ENCODE peak calls at places on chromosomes 4 and X, in nine cellular contexts. H is glutamatergic neuron, I is RWPE1, N is cardiac muscle cell, T is astrocyte of the spinal cord, Z is cardiac fibroblast, A is AG10803, K is WTC11, G is endodermal cell. V is an unnamed sample.

GRCh38 chr4:168859888-168860694 is 150.0 kb downstream of the CBR4 start:
- DNase-seq in H (no peak), I (no peak), N (no peak), T (no peak), Z (no peak), A (no peak), K (no peak), G (no peak), V (peak)

GRCh38 chrX:132986556-132986955 is 28.1 kb upstream of the HS6ST2 start:
- DNase-seq in H (no peak), I (no peak), N (no peak), T (no peak), Z (no peak), A (no peak), K (no peak), G (no peak), V (no peak)

GRCh38 chrX:135389717-135390116 is 32.0 kb upstream of the SMIM10L2A start:
- DNase-seq in H (no peak), I (peak), N (no peak), T (no peak), Z (peak), A (no peak), K (no peak), G (no peak), V (no peak)

GRCh38 chr4:52028970-52029369 is 8.8 kb upstream of the LRRC66 start:
- DNase-seq in H (no peak), I (peak), N (no peak), T (peak), Z (peak), A (peak), K (no peak), G (no peak), V (peak)

GRCh38 chrX:25596881-25597280 is 541.3 kb upstream of the MAGEB18 start:
- DNase-seq in H (no peak), I (no peak), N (no peak), T (no peak), Z (peak), A (no peak), K (no peak), G (no peak), V (no peak)

GRCh38 chrX:9163153-9163790 is 129.3 kb upstream of the FAM9B start:
- DNase-seq in H (no peak), I (no peak), N (no peak), T (peak), Z (peak), A (peak), K (no peak), G (no peak), V (peak)

GRCh38 chr4:37008199-37008598 is 236.3 kb upstream of the NWD2 start:
- DNase-seq in H (no peak), I (no peak), N (no peak), T (peak), Z (peak), A (no peak), K (no peak), G (no peak), V (no peak)

GRCh38 chrX:27186671-27187070 is 276.5 kb downstream of the PPP4R3C start:
- DNase-seq in H (peak), I (no peak), N (peak), T (peak), Z (peak), A (peak), K (peak), G (peak), V (peak)

GRCh38 chr4:52914051-52914605 is 52.0 kb downstream of the RASL11B start:
- DNase-seq in H (no peak), I (no peak), N (peak), T (peak), Z (peak), A (peak), K (no peak), G (no peak), V (peak)

GRCh38 chrX:153956044-153956907 is 11.8 kb upstream of the RENBP start:
- DNase-seq in H (no peak), I (no peak), N (no peak), T (no peak), Z (no peak), A (no peak), K (no peak), G (no peak), V (no peak)

GRCh38 chrX:31609130-31609529 is 537.3 kb upstream of the FTHL17 start:
- DNase-seq in H (no peak), I (peak), N (no peak), T (peak), Z (peak), A (peak), K (no peak), G (no peak), V (peak)

GRCh38 chr4:13920111-13920875 is 292.8 kb upstream of the BOD1L1 start:
- DNase-seq in H (no peak), I (peak), N (no peak), T (peak), Z (no peak), A (peak), K (no peak), G (no peak), V (no peak)

GRCh38 chrX:46686003-46686645 is 72.8 kb downstream of the SLC9A7 start:
- DNase-seq in H (peak), I (no peak), N (peak), T (peak), Z (peak), A (peak), K (peak), G (peak), V (peak)

GRCh38 chrX:44954562-44954961 is 81.6 kb downstream of the KDM6A start:
- DNase-seq in H (no peak), I (no peak), N (no peak), T (no peak), Z (no peak), A (no peak), K (no peak), G (no peak), V (no peak)

GRCh38 chr4:138193963-138194362 is 48.2 kb downstream of the SLC7A11 start:
- DNase-seq in H (no peak), I (no peak), N (no peak), T (no peak), Z (no peak), A (no peak), K (no peak), G (no peak), V (no peak)

GRCh38 chrX:140141444-140142029 is 176.2 kb upstream of the CXorf66 start:
- DNase-seq in H (peak), I (peak), N (peak), T (peak), Z (peak), A (peak), K (peak), G (peak), V (peak)

GRCh38 chr4:145545538-145546224 is 64.0 kb downstream of the SMAD1 start:
- DNase-seq in H (no peak), I (peak), N (no peak), T (peak), Z (peak), A (peak), K (no peak), G (no peak), V (peak)

GRCh38 chr4:36333303-36333877 is 52.0 kb downstream of the DTHD1 start:
- DNase-seq in H (no peak), I (no peak), N (no peak), T (no peak), Z (no peak), A (no peak), K (no peak), G (no peak), V (no peak)

GRCh38 chrX:323721-324628 is 5.4 kb upstream of the GTPBP6 start:
- DNase-seq in H (peak), I (no peak), N (peak), T (peak), Z (peak), A (peak), K (peak), G (peak), V (peak)

GRCh38 chrX:54495814-54496516 is at the start of gene FGD1:
- DNase-seq in H (peak), I (peak), N (peak), T (peak), Z (peak), A (peak), K (peak), G (peak), V (peak)

GRCh38 chrX:45449982-45450381 is 249.3 kb upstream of the DIPK2B start:
- DNase-seq in H (no peak), I (peak), N (no peak), T (peak), Z (peak), A (peak), K (no peak), G (no peak), V (peak)

GRCh38 chr4:1487106-1487505 is 80.9 kb upstream of the NKX1-1 start:
- DNase-seq in H (no peak), I (no peak), N (no peak), T (no peak), Z (no peak), A (no peak), K (peak), G (peak), V (no peak)

GRCh38 chr4:157115613-157116340 is 39.8 kb downstream of the GLRB start:
- DNase-seq in H (no peak), I (peak), N (no peak), T (peak), Z (peak), A (peak), K (no peak), G (no peak), V (peak)

GRCh38 chr4:141132689-141133145 is 552 bp downstream of the RNF150 start:
- DNase-seq in H (peak), I (peak), N (peak), T (peak), Z (peak), A (peak), K (peak), G (peak), V (no peak)

GRCh38 chr4:154487144-154487543 is 4.5 kb downstream of the DCHS2 start:
- DNase-seq in H (no peak), I (no peak), N (no peak), T (no peak), Z (no peak), A (no peak), K (no peak), G (no peak), V (no peak)

GRCh38 chrX:33434256-33435092 is 223.1 kb upstream of the DMD start:
- DNase-seq in H (peak), I (peak), N (peak), T (peak), Z (peak), A (peak), K (peak), G (peak), V (peak)

GRCh38 chrX:21658152-21658737 is at the start of gene KLHL34:
- DNase-seq in H (peak), I (no peak), N (peak), T (no peak), Z (no peak), A (no peak), K (peak), G (no peak), V (no peak)

GRCh38 chr4:135533053-135533452 is 1331.5 kb upstream of the PABPC4L start:
- DNase-seq in H (no peak), I (no peak), N (no peak), T (no peak), Z (no peak), A (no peak), K (no peak), G (no peak), V (no peak)

GRCh38 chr4:18021470-18021719 is 160 bp downstream of the LCORL start:
- DNase-seq in H (no peak), I (peak), N (no peak), T (no peak), Z (no peak), A (no peak), K (no peak), G (no peak), V (no peak)

GRCh38 chrX:45505214-45505613 is 304.5 kb upstream of the DIPK2B start:
- DNase-seq in H (no peak), I (no peak), N (no peak), T (peak), Z (peak), A (peak), K (no peak), G (no peak), V (peak)

GRCh38 chrX:150767045-150767395 is 73.8 kb downstream of the MTMR1 start:
- DNase-seq in H (no peak), I (no peak), N (no peak), T (no peak), Z (peak), A (no peak), K (no peak), G (peak), V (no peak)

DNA sequence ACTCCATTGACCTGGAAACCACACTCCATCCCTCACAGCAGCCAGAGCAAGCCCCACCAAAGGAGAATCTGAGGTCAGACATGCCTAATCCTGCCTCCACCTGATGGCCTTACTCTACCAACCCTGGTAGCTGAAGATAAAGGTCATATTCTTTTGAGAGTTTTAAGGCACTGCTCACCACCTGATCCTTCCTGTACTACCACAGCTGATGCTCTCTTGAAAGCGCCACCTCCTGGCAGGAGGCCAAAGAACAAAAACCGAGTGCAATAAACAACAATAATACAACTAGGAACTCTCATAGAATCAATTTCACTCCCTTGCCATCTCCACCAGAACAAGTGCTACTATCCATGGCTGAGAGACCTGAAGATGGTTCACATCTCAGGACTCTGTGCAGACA is 301.6 kb downstream of the NAF1 start:
- DNase-seq in H (no peak), I (no peak), N (no peak), T (no peak), Z (no peak), A (no peak), K (peak), G (peak), V (no peak)
- TF ChIP-seq CTCF in H (no peak), I (no peak), N (no peak), T (no peak), Z (no peak), A (no peak), K (no peak), G (peak), V (no peak)

GRCh38 chrX:113275769-113276168 is 435.1 kb upstream of the AMOT start:
- DNase-seq in H (no peak), I (no peak), N (peak), T (no peak), Z (no peak), A (no peak), K (no peak), G (no peak), V (no peak)

GRCh38 chrX:113274345-113274744 is 433.7 kb upstream of the AMOT start:
- DNase-seq in H (no peak), I (no peak), N (no peak), T (no peak), Z (no peak), A (no peak), K (no peak), G (no peak), V (no peak)

GRCh38 chrX:113269203-113269602 is 428.6 kb upstream of the AMOT start:
- DNase-seq in H (no peak), I (no peak), N (no peak), T (no peak), Z (no peak), A (no peak), K (no peak), G (no peak), V (no peak)

GRCh38 chrX:113274801-113275200 is 434.2 kb upstream of the AMOT start:
- DNase-seq in H (no peak), I (no peak), N (no peak), T (no peak), Z (no peak), A (peak), K (no peak), G (no peak), V (no peak)
- TF ChIP-seq CTCF in H (no peak), I (no peak), N (no peak), T (no peak), Z (no peak), A (no peak), K (no peak), G (no peak), V (no peak)

GRCh38 chr4:180953572-180953971 is 1289.6 kb upstream of the TENM3 start:
- DNase-seq in H (no peak), I (no peak), N (no peak), T (no peak), Z (no peak), A (no peak), K (peak), G (peak), V (no peak)
- TF ChIP-seq CTCF in H (no peak), I (no peak), N (no peak), T (peak), Z (no peak), A (peak), K (no peak), G (peak), V (no peak)

GRCh38 chr4:61984260-61984909 is 784.3 kb downstream of the ADGRL3 start:
- DNase-seq in H (no peak), I (no peak), N (no peak), T (no peak), Z (no peak), A (no peak), K (peak), G (peak), V (no peak)
- TF ChIP-seq CTCF in H (no peak), I (no peak), N (no peak), T (no peak), Z (no peak), A (no peak), K (no peak), G (peak), V (no peak)

DNA sequence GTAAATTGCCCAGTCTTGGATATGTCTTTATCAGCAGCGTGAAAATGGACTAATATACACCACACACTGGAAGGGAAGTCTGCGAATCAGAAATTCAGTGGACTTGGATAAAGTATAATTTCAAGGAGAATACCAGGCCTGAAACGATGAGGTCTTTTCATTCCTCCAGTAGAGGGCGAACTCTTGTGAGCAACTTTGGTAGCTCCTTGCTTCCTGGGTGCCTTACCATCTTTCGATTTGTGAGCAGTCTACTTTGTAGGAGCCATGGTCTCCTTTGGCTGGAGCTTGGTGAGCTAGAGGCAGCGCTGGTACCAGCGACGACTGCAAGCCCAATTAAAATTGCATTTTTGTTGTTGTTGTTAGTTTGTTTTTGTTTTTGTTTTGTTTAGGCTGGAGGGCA is 791.9 kb downstream of the FAT4 start:
- DNase-seq in H (no peak), I (no peak), N (no peak), T (no peak), Z (peak), A (peak), K (peak), G (peak), V (no peak)
- TF ChIP-seq CTCF in H (peak), I (no peak), N (no peak), T (peak), Z (no peak), A (peak), K (no peak), G (peak), V (peak)

DNA sequence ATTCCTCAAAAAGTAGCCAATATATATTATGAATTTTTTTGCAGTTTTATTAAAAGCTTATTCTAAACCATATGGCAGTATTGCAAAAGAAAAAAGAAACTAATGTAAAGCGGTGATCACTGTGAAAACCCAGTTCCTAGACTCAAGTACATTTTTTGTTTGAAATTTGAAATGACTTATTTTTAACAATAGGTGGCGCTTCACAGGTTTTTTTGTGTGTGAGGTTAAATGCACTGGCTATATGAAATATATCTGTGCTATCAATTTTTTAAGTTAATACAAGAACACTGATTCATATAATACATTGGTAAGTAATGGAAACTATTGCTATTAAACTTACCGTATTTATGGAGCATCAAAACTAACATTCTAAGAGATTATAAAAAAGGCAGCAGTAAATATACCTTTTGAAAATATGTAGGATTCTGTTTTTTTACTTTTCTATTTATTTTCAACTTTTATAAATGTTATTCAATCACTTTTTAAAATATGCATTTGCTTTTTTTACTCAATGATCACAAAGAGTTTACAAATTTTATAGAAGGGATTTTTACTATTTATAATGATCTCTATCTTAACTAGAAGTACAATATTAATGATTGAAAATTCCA is 5.6 kb upstream of the SPRY1 start:
- DNase-seq in H (no peak), I (no peak), N (no peak), T (peak), Z (peak), A (peak), K (no peak), G (no peak), V (no peak)
- TF ChIP-seq CTCF in H (peak), I (peak), N (peak), T (peak), Z (peak), A (peak), K (no peak), G (peak), V (peak)

DNA sequence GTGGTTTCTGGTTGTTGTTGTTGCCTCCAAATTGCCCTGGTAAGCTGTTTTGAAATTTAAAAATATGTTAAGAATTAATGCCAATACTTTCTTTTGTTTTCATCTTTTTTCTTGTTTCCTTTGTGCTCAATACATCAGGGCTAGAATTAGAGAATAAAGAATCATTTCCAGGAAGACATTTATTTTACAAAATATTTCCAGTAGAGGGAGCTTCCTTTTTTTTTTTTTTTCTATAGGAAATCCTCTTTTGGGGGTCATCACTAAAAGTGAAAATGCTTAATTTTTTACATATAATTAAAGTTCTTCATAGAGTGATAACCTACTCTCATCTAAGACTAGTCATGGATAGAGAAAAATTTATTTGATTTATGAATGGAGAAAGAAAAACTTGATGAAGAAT is 2.4 kb downstream of the GLRA3 start:
- DNase-seq in H (no peak), I (no peak), N (no peak), T (no peak), Z (no peak), A (no peak), K (no peak), G (no peak), V (no peak)
- TF ChIP-seq CTCF in H (peak), I (no peak), N (no peak), T (no peak), Z (no peak), A (no peak), K (no peak), G (peak), V (peak)

V was measured in HFFc6.